ENCODE peak calls at places on chromosomes 6 and 20, in four cellular contexts. A is NCI-H524; V is activated gamma-delta T cell treated with Interleukin-2 at 50 U/mL for 16 hours; N is natural killer cell treated with Interleukin-12 subunit alpha and Interleukin-12 subunit beta and Interleukin-15 and Interleukin-18, amount 100 ng/mL, for 72 hours. F is an unnamed sample.

GRCh38 chr20:8330785-8331699 is 199.0 kb downstream of the PLCB1 start:
- DNase-seq in A (no peak), V (no peak), N (no peak), F (no peak)

GRCh38 chr20:728022-728944 is 40.0 kb downstream of the SLC52A3 start:
- DNase-seq in A (peak; percentile 87), V (peak; percentile 15), N (no peak), F (no peak)

GRCh38 chr6:163200299-163201093 is 214.0 kb upstream of the QKI start:
- DNase-seq in A (no peak), V (no peak), N (no peak), F (no peak)

GRCh38 chr6:88459224-88459623 is 293.1 kb upstream of the CNR1 start:
- DNase-seq in A (peak; percentile 22), V (no peak), N (no peak), F (no peak)

GRCh38 chr6:33607126-33607783 is 13.9 kb upstream of the ITPR3 start:
- DNase-seq in A (no peak), V (no peak), N (no peak), F (no peak)

GRCh38 chr6:31567531-31568370 is 4.3 kb upstream of the LTA start:
- DNase-seq in A (no peak), V (no peak), N (no peak), F (no peak)

GRCh38 chr20:48524582-48524981 is 303.2 kb downstream of the PREX1 start:
- DNase-seq in A (no peak), V (no peak), N (no peak), F (no peak)

GRCh38 chr20:35463455-35464300 is 8.3 kb downstream of the CEP250 start:
- DNase-seq in A (peak; percentile 79), V (peak; percentile 51), N (no peak), F (peak; percentile 36)

GRCh38 chr20:32052090-32052791 is at the start of gene HCK:
- DNase-seq in A (peak; percentile 44), V (no peak), N (no peak), F (no peak)

GRCh38 chr6:134060491-134061106 is 8.2 kb upstream of the SLC2A12 start:
- DNase-seq in A (no peak), V (no peak), N (no peak), F (no peak)

GRCh38 chr6:170274713-170275560 is 15.9 kb downstream of the DLL1 start:
- DNase-seq in A (no peak), V (no peak), N (peak; percentile 55), F (no peak)

GRCh38 chr6:168041928-168042327 is 37.1 kb downstream of the FRMD1 start:
- DNase-seq in A (no peak), V (no peak), N (peak; percentile 44), F (no peak)

GRCh38 chr20:63791497-63792156 is 39.4 kb downstream of the ZBTB46 start:
- DNase-seq in A (no peak), V (no peak), N (peak; percentile 44), F (no peak)

GRCh38 chr20:52500150-52500549 is 308.6 kb upstream of the ZFP64 start:
- DNase-seq in A (no peak), V (no peak), N (no peak), F (no peak)

GRCh38 chr6:149114167-149114566 is 203.3 kb upstream of the TAB2 start:
- DNase-seq in A (peak; percentile 31), V (no peak), N (no peak), F (no peak)

GRCh38 chr20:19493794-19494495 is 264.1 kb upstream of the RIN2 start:
- DNase-seq in A (no peak), V (no peak), N (no peak), F (no peak)

GRCh38 chr20:13302647-13303425 is 81.8 kb downstream of the ISM1 start:
- DNase-seq in A (peak; percentile 61), V (no peak), N (no peak), F (no peak)

GRCh38 chr6:21769405-21769851 is 175.9 kb downstream of the SOX4 start:
- DNase-seq in A (no peak), V (no peak), N (no peak), F (no peak)

GRCh38 chr6:168416531-168416930 is 24.5 kb upstream of the SMOC2 start:
- DNase-seq in A (no peak), V (no peak), N (no peak), F (no peak)

GRCh38 chr20:52684911-52685310 is 287.2 kb upstream of the TSHZ2 start:
- DNase-seq in A (no peak), V (no peak), N (no peak), F (no peak)

GRCh38 chr6:40550096-40550731 is 37.0 kb downstream of the LRFN2 start:
- DNase-seq in A (peak; percentile 47), V (peak; percentile 7), N (peak; percentile 58), F (peak; percentile 5)

GRCh38 chr6:155248021-155249001 is 15.5 kb upstream of the CLDN20 start:
- DNase-seq in A (peak; percentile 34), V (no peak), N (no peak), F (no peak)

F was measured in NCI-H187.